ENCODE peak calls at places on chromosomes 1 and 21, in five cellular contexts. One of them, this sample, is unnamed.

GRCh38 chr1:240093120-240093961 is 1.7 kb downstream of the FMN2 start:
- DNase-seq in HCT116: no peak
- DNase-seq in K562: no peak
- DNase-seq in endothelial cell of umbilical vein: no peak
- DNase-seq in GM12878: no peak
- DNase-seq in this sample: peak; percentile 68

GRCh38 chr21:46113497-46114176 is 15.7 kb downstream of the COL6A2 start:
- DNase-seq in K562: no peak
- DNase-seq in HCT116: no peak
- DNase-seq in endothelial cell of umbilical vein: no peak
- DNase-seq in GM12878: no peak
- DNase-seq in this sample: no peak

GRCh38 chr1:11320153-11320936 is 47.3 kb downstream of the UBIAD1 start:
- DNase-seq in GM12878: no peak
- DNase-seq in K562: peak; percentile 63
- DNase-seq in HCT116: no peak
- DNase-seq in endothelial cell of umbilical vein: no peak
- DNase-seq in this sample: peak; percentile 94

GRCh38 chr1:47837866-47838561 is 159.2 kb downstream of the TRABD2B start:
- DNase-seq in endothelial cell of umbilical vein: no peak
- DNase-seq in GM12878: no peak
- DNase-seq in HCT116: no peak
- DNase-seq in K562: no peak
- DNase-seq in this sample: no peak

GRCh38 chr1:29849038-29849750 is 612.9 kb downstream of the PTPRU start:
- DNase-seq in GM12878: peak; percentile 1
- DNase-seq in endothelial cell of umbilical vein: peak; percentile 21
- DNase-seq in K562: peak; percentile 33
- DNase-seq in HCT116: no peak
- DNase-seq in this sample: peak; percentile 89

GRCh38 chr1:242206994-242207393 is 208.1 kb upstream of the MAP1LC3C start:
- DNase-seq in HCT116: no peak
- DNase-seq in endothelial cell of umbilical vein: no peak
- DNase-seq in K562: no peak
- DNase-seq in GM12878: no peak
- DNase-seq in this sample: no peak

GRCh38 chr1:83512371-83513004 is 486.4 kb downstream of the TTLL7 start:
- DNase-seq in HCT116: no peak
- DNase-seq in GM12878: no peak
- DNase-seq in endothelial cell of umbilical vein: peak; percentile 2
- DNase-seq in K562: no peak
- DNase-seq in this sample: peak; percentile 27

GRCh38 chr1:238409947-238410346 is 519.2 kb upstream of the ZP4 start:
- DNase-seq in HCT116: no peak
- DNase-seq in GM12878: no peak
- DNase-seq in endothelial cell of umbilical vein: no peak
- DNase-seq in K562: no peak
- DNase-seq in this sample: no peak

GRCh38 chr21:44983421-44984206 is 43.8 kb downstream of the SLX9 start:
- DNase-seq in K562: no peak
- DNase-seq in HCT116: no peak
- DNase-seq in GM12878: no peak
- DNase-seq in endothelial cell of umbilical vein: no peak
- DNase-seq in this sample: no peak

GRCh38 chr1:154521695-154522094 is 19.5 kb upstream of the SHE start:
- DNase-seq in HCT116: no peak
- DNase-seq in endothelial cell of umbilical vein: peak; percentile 70
- DNase-seq in K562: no peak
- DNase-seq in GM12878: no peak
- DNase-seq in this sample: no peak

GRCh38 chr1:193707271-193708015 is 521.0 kb upstream of the B3GALT2 start:
- DNase-seq in GM12878: no peak
- DNase-seq in endothelial cell of umbilical vein: peak; percentile 13
- DNase-seq in K562: no peak
- DNase-seq in HCT116: no peak
- DNase-seq in this sample: no peak

GRCh38 chr21:31670065-31670464 is 10.6 kb downstream of the SOD1 start:
- DNase-seq in K562: no peak
- DNase-seq in GM12878: no peak
- DNase-seq in endothelial cell of umbilical vein: no peak
- DNase-seq in HCT116: no peak
- DNase-seq in this sample: no peak

GRCh38 chr1:239233626-239234025 is 152.7 kb upstream of the CHRM3 start:
- DNase-seq in GM12878: no peak
- DNase-seq in endothelial cell of umbilical vein: no peak
- DNase-seq in K562: no peak
- DNase-seq in HCT116: no peak
- DNase-seq in this sample: peak; percentile 40

GRCh38 chr1:68049941-68050878 is at the start of gene DIRAS3:
- DNase-seq in endothelial cell of umbilical vein: peak; percentile 54
- DNase-seq in GM12878: no peak
- DNase-seq in HCT116: peak; percentile 10
- DNase-seq in K562: no peak
- DNase-seq in this sample: peak; percentile 44

GRCh38 chr1:100942304-100943046 is 46.6 kb downstream of the SLC30A7 start:
- DNase-seq in endothelial cell of umbilical vein: no peak
- DNase-seq in GM12878: no peak
- DNase-seq in K562: no peak
- DNase-seq in HCT116: no peak
- DNase-seq in this sample: no peak

GRCh38 chr1:182143825-182144661 is 82.5 kb upstream of the ZNF648 start:
- DNase-seq in GM12878: no peak
- DNase-seq in endothelial cell of umbilical vein: peak; percentile 16
- DNase-seq in K562: peak; percentile 24
- DNase-seq in HCT116: no peak
- DNase-seq in this sample: no peak

GRCh38 chr21:45265721-45266517 is 21.8 kb downstream of the POFUT2 start:
- DNase-seq in HCT116: no peak
- DNase-seq in endothelial cell of umbilical vein: no peak
- DNase-seq in GM12878: no peak
- DNase-seq in K562: no peak
- DNase-seq in this sample: no peak

GRCh38 chr21:44579833-44580144 is 615 bp downstream of the KRTAP10-5 start:
- DNase-seq in GM12878: no peak
- DNase-seq in K562: no peak
- DNase-seq in HCT116: no peak
- DNase-seq in endothelial cell of umbilical vein: no peak
- DNase-seq in this sample: no peak

GRCh38 chr1:108886292-108886691 is 9.5 kb downstream of the GPSM2 start:
- DNase-seq in endothelial cell of umbilical vein: no peak
- DNase-seq in K562: no peak
- DNase-seq in GM12878: no peak
- DNase-seq in HCT116: no peak
- DNase-seq in this sample: no peak

GRCh38 chr21:42406201-42406601 is 2.5 kb downstream of the UBASH3A start:
- DNase-seq in HCT116: no peak
- DNase-seq in GM12878: no peak
- DNase-seq in endothelial cell of umbilical vein: no peak
- DNase-seq in K562: no peak
- DNase-seq in this sample: no peak

GRCh38 chr1:10338611-10339010 is 60.3 kb upstream of the PGD start:
- DNase-seq in endothelial cell of umbilical vein: no peak
- DNase-seq in K562: no peak
- DNase-seq in HCT116: no peak
- DNase-seq in GM12878: no peak
- DNase-seq in this sample: no peak

GRCh38 chr21:44510508-44511218 is 29.3 kb downstream of the KRTAP10-1 start:
- DNase-seq in HCT116: peak; percentile 29
- DNase-seq in K562: peak; percentile 80
- DNase-seq in GM12878: no peak
- DNase-seq in endothelial cell of umbilical vein: peak; percentile 33
- DNase-seq in this sample: peak; percentile 86

GRCh38 chr1:153779781-153780541 is 4.8 kb downstream of the SLC27A3 start:
- DNase-seq in endothelial cell of umbilical vein: peak; percentile 59
- DNase-seq in K562: no peak
- DNase-seq in GM12878: no peak
- DNase-seq in HCT116: no peak
- DNase-seq in this sample: no peak

GRCh38 chr21:36478941-36479340 is 981 bp downstream of the CLDN14 start:
- DNase-seq in HCT116: no peak
- DNase-seq in GM12878: no peak
- DNase-seq in K562: no peak
- DNase-seq in endothelial cell of umbilical vein: peak; percentile 48
- DNase-seq in this sample: peak; percentile 53

GRCh38 chr1:152479792-152480595 is 30.6 kb upstream of the LCE5A start:
- DNase-seq in endothelial cell of umbilical vein: no peak
- DNase-seq in GM12878: no peak
- DNase-seq in K562: peak; percentile 53
- DNase-seq in HCT116: peak; percentile 63
- DNase-seq in this sample: peak; percentile 83

GRCh38 chr1:204251926-204252689 is 38.3 kb upstream of the GOLT1A start:
- DNase-seq in endothelial cell of umbilical vein: no peak
- DNase-seq in GM12878: no peak
- DNase-seq in HCT116: no peak
- DNase-seq in K562: no peak
- DNase-seq in this sample: no peak

GRCh38 chr1:151340870-151341754 is 5.9 kb downstream of the RFX5 start:
- DNase-seq in K562: peak; percentile 61
- DNase-seq in endothelial cell of umbilical vein: peak; percentile 81
- DNase-seq in GM12878: no peak
- DNase-seq in HCT116: peak; percentile 75
- DNase-seq in this sample: peak; percentile 98

GRCh38 chr1:225466848-225467192 is 39.0 kb upstream of the LBR start:
- DNase-seq in HCT116: no peak
- DNase-seq in K562: no peak
- DNase-seq in endothelial cell of umbilical vein: no peak
- DNase-seq in GM12878: no peak
- DNase-seq in this sample: no peak

GRCh38 chr1:11157394-11157793 is 31.8 kb upstream of the ANGPTL7 start:
- DNase-seq in K562: no peak
- DNase-seq in GM12878: no peak
- DNase-seq in HCT116: no peak
- DNase-seq in endothelial cell of umbilical vein: no peak
- DNase-seq in this sample: no peak

GRCh38 chr21:38806942-38807284 is 1.2 kb downstream of the ETS2 start:
- DNase-seq in HCT116: no peak
- DNase-seq in K562: peak; percentile 28
- DNase-seq in GM12878: no peak
- DNase-seq in endothelial cell of umbilical vein: peak; percentile 52
- DNase-seq in this sample: no peak

GRCh38 chr21:38804617-38805281 is 980 bp upstream of the ETS2 start:
- DNase-seq in endothelial cell of umbilical vein: peak; percentile 72
- DNase-seq in GM12878: no peak
- DNase-seq in K562: peak; percentile 62
- DNase-seq in HCT116: peak; percentile 40
- DNase-seq in this sample: peak; percentile 72

GRCh38 chr21:38805282-38806152 is at the start of gene ETS2:
- DNase-seq in HCT116: peak; percentile 87
- DNase-seq in K562: peak; percentile 93
- DNase-seq in GM12878: peak; percentile 36
- DNase-seq in endothelial cell of umbilical vein: peak; percentile 81
- DNase-seq in this sample: peak; percentile 87

GRCh38 chr21:38807481-38807880 is 1.8 kb downstream of the ETS2 start:
- DNase-seq in HCT116: no peak
- DNase-seq in GM12878: no peak
- DNase-seq in endothelial cell of umbilical vein: peak; percentile 44
- DNase-seq in K562: no peak
- DNase-seq in this sample: no peak

GRCh38 chr21:38806153-38806941 is 618 bp downstream of the ETS2 start:
- DNase-seq in HCT116: no peak
- DNase-seq in K562: peak; percentile 53
- DNase-seq in GM12878: no peak
- DNase-seq in endothelial cell of umbilical vein: no peak
- DNase-seq in this sample: peak; percentile 54
- TF ChIP-seq POLR2AphosphoS5 in HCT116: no peak
- TF ChIP-seq POLR2AphosphoS5 in K562: no peak
- TF ChIP-seq POLR2AphosphoS5 in GM12878: no peak
- TF ChIP-seq POLR2AphosphoS5 in endothelial cell of umbilical vein: no peak
- TF ChIP-seq POLR2AphosphoS5 in this sample: no peak

DNA sequence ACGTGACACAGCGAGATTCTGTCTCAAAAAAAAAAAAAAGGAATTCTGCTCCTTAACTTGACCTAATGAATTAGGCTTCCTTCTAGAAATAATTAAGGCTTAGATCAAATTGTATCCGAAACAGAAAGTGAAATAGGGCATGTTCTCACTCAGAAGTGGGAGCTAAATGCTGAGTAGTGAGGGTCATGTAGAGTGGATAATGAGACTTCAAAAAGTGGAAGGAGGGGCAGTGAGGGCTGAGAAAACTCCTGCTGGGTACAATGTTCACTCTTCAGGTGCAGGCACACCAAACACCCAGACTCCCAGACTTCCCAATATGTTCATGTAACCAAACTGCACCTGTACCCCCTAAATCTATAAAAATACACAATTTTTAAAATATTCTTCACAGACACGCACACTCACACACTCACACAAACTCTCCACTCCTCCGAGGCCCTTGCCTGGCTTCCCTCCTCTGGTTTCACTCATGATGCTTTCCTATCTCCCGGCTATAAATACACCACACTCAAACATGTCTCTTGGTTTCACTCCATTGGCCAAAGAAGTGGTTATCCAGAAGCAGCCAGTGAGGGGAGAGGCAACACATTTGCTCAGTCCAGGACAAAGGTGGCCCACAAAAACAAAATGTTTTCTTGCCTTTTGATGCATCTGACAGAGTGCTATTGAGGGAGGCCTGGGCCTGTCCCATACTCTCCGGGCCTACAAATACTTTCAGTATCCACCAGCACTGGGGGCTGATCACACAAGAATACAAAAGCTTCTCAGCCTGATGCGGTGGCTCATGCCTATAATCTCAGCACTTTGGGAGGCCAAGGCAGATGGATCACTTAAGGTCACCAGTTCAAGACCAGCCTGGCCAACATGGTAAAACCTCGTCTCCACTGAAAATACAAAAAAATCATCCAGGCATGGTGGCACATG is 249.2 kb downstream of the TOMM20 start:
- DNase-seq in K562: no peak
- DNase-seq in GM12878: no peak
- DNase-seq in endothelial cell of umbilical vein: no peak
- DNase-seq in HCT116: no peak
- DNase-seq in this sample: no peak
- H3K27ac ChIP-seq in K562: peak overlapping the region; percentile 30
- H3K27ac ChIP-seq in GM12878: no peak overlapping the region
- H3K27ac ChIP-seq in endothelial cell of umbilical vein: no peak overlapping the region
- H3K27ac ChIP-seq in HCT116: no peak overlapping the region
- H3K27ac ChIP-seq in this sample: no peak overlapping the region

DNA sequence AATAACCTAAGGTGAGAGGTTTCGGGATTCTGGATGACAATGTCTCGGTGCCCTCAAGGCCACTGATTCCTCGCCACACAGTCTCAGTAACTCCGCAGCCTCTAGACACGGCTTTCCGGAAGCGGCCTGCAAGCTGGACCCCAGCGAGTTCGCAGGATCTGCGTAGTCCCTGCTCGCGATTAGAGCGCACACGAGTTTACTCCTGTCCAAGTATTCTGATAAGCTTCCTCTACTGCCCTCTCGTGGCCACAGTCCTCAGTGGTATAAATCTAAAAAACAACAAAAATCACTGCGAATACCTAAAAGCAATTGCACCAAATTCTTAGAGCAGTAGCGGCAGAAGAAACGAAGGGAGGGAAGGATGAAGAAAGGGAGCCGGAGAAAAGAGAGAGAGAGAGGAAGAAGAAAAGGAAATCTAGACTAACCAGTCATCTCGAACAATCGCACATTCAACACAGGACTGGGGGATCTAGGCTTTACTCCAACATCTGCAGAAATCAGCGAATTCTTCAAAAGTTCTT is 1.1 kb upstream of the PLXNA2 start:
- DNase-seq in GM12878: peak; percentile 26
- DNase-seq in endothelial cell of umbilical vein: peak; percentile 92
- DNase-seq in K562: peak; percentile 82
- DNase-seq in HCT116: peak; percentile 81
- DNase-seq in this sample: peak; percentile 96
- TF ChIP-seq EZH2 in GM12878: no peak
- TF ChIP-seq EZH2 in endothelial cell of umbilical vein: no peak
- TF ChIP-seq EZH2 in K562: peak; percentile 54
- TF ChIP-seq EZH2 in HCT116: no peak
- TF ChIP-seq EZH2 in this sample: peak; percentile 1

GRCh38 chr1:16324456-16324890 is 27.8 kb downstream of the FBXO42 start:
- DNase-seq in K562: no peak
- DNase-seq in endothelial cell of umbilical vein: peak; percentile 53
- DNase-seq in HCT116: peak; percentile 23
- DNase-seq in GM12878: no peak
- DNase-seq in this sample: no peak
- TF ChIP-seq POLR2AphosphoS5 in K562: no peak
- TF ChIP-seq POLR2AphosphoS5 in endothelial cell of umbilical vein: no peak
- TF ChIP-seq POLR2AphosphoS5 in HCT116: no peak
- TF ChIP-seq POLR2AphosphoS5 in GM12878: no peak
- TF ChIP-seq POLR2AphosphoS5 in this sample: no peak

This sample was measured in GM23338.